ENCODE peak calls at places on chromosomes 11 and 22, in eight cellular contexts. One of them, this sample, is unnamed.

GRCh38 chr11:117226388-117227385 is 5.2 kb downstream of the PCSK7 start:
- DNase-seq in iris pigment epithelial cell: peak
- DNase-seq in DMS153: peak
- DNase-seq in stimulated activated CD8-positive, alpha-beta memory T cell treated with anti-CD3 and anti-CD28 coated beads, Interleukin-4, amount 100 ng/mL, for 1 hour: no peak
- DNase-seq in T-helper 17 cell: no peak
- DNase-seq in GM04503: no peak
- DNase-seq in NCI-H1092 treated with DMSO at 0.1 percent for 48 hours: peak
- DNase-seq in effector CD4-positive, alpha-beta T cell: peak
- DNase-seq in this sample: peak

GRCh38 chr11:66559141-66559861 is 9.1 kb downstream of the CTSF start:
- DNase-seq in stimulated activated CD8-positive, alpha-beta memory T cell treated with anti-CD3 and anti-CD28 coated beads, Interleukin-4, amount 100 ng/mL, for 1 hour: no peak
- DNase-seq in effector CD4-positive, alpha-beta T cell: no peak
- DNase-seq in iris pigment epithelial cell: no peak
- DNase-seq in NCI-H1092 treated with DMSO at 0.1 percent for 48 hours: no peak
- DNase-seq in DMS153: no peak
- DNase-seq in T-helper 17 cell: no peak
- DNase-seq in GM04503: no peak
- DNase-seq in this sample: no peak

GRCh38 chr11:69155302-69156198 is at the start of gene SMIM38:
- DNase-seq in DMS153: no peak
- DNase-seq in NCI-H1092 treated with DMSO at 0.1 percent for 48 hours: no peak
- DNase-seq in stimulated activated CD8-positive, alpha-beta memory T cell treated with anti-CD3 and anti-CD28 coated beads, Interleukin-4, amount 100 ng/mL, for 1 hour: no peak
- DNase-seq in iris pigment epithelial cell: no peak
- DNase-seq in effector CD4-positive, alpha-beta T cell: no peak
- DNase-seq in GM04503: no peak
- DNase-seq in T-helper 17 cell: no peak
- DNase-seq in this sample: no peak

GRCh38 chr11:6437423-6437822 is 3.4 kb downstream of the HPX start:
- DNase-seq in NCI-H1092 treated with DMSO at 0.1 percent for 48 hours: no peak
- DNase-seq in iris pigment epithelial cell: no peak
- DNase-seq in T-helper 17 cell: no peak
- DNase-seq in DMS153: no peak
- DNase-seq in GM04503: no peak
- DNase-seq in effector CD4-positive, alpha-beta T cell: no peak
- DNase-seq in stimulated activated CD8-positive, alpha-beta memory T cell treated with anti-CD3 and anti-CD28 coated beads, Interleukin-4, amount 100 ng/mL, for 1 hour: no peak
- DNase-seq in this sample: no peak

GRCh38 chr11:75802913-75803820 is 11.8 kb upstream of the UVRAG start:
- DNase-seq in stimulated activated CD8-positive, alpha-beta memory T cell treated with anti-CD3 and anti-CD28 coated beads, Interleukin-4, amount 100 ng/mL, for 1 hour: peak
- DNase-seq in iris pigment epithelial cell: peak
- DNase-seq in T-helper 17 cell: peak
- DNase-seq in DMS153: peak
- DNase-seq in effector CD4-positive, alpha-beta T cell: peak
- DNase-seq in GM04503: no peak
- DNase-seq in NCI-H1092 treated with DMSO at 0.1 percent for 48 hours: peak
- DNase-seq in this sample: peak

GRCh38 chr11:118211006-118211405 is 13.8 kb downstream of the JAML start:
- DNase-seq in stimulated activated CD8-positive, alpha-beta memory T cell treated with anti-CD3 and anti-CD28 coated beads, Interleukin-4, amount 100 ng/mL, for 1 hour: no peak
- DNase-seq in NCI-H1092 treated with DMSO at 0.1 percent for 48 hours: no peak
- DNase-seq in iris pigment epithelial cell: no peak
- DNase-seq in DMS153: no peak
- DNase-seq in effector CD4-positive, alpha-beta T cell: no peak
- DNase-seq in GM04503: peak
- DNase-seq in T-helper 17 cell: no peak
- DNase-seq in this sample: peak

GRCh38 chr11:22115470-22116037 is 77.3 kb upstream of the ANO5 start:
- DNase-seq in stimulated activated CD8-positive, alpha-beta memory T cell treated with anti-CD3 and anti-CD28 coated beads, Interleukin-4, amount 100 ng/mL, for 1 hour: no peak
- DNase-seq in NCI-H1092 treated with DMSO at 0.1 percent for 48 hours: no peak
- DNase-seq in T-helper 17 cell: no peak
- DNase-seq in effector CD4-positive, alpha-beta T cell: no peak
- DNase-seq in GM04503: no peak
- DNase-seq in iris pigment epithelial cell: no peak
- DNase-seq in DMS153: peak
- DNase-seq in this sample: no peak

GRCh38 chr11:128310676-128311445 is 276.5 kb downstream of the ETS1 start:
- DNase-seq in NCI-H1092 treated with DMSO at 0.1 percent for 48 hours: no peak
- DNase-seq in effector CD4-positive, alpha-beta T cell: no peak
- DNase-seq in GM04503: no peak
- DNase-seq in stimulated activated CD8-positive, alpha-beta memory T cell treated with anti-CD3 and anti-CD28 coated beads, Interleukin-4, amount 100 ng/mL, for 1 hour: no peak
- DNase-seq in iris pigment epithelial cell: peak
- DNase-seq in T-helper 17 cell: no peak
- DNase-seq in DMS153: no peak
- DNase-seq in this sample: peak

GRCh38 chr11:20089796-20090653 is 70.2 kb downstream of the DBX1 start:
- DNase-seq in effector CD4-positive, alpha-beta T cell: no peak
- DNase-seq in DMS153: peak
- DNase-seq in T-helper 17 cell: no peak
- DNase-seq in stimulated activated CD8-positive, alpha-beta memory T cell treated with anti-CD3 and anti-CD28 coated beads, Interleukin-4, amount 100 ng/mL, for 1 hour: no peak
- DNase-seq in GM04503: no peak
- DNase-seq in NCI-H1092 treated with DMSO at 0.1 percent for 48 hours: peak
- DNase-seq in iris pigment epithelial cell: peak
- DNase-seq in this sample: no peak

GRCh38 chr11:124899376-124900145 is 1.9 kb upstream of the ROBO4 start:
- DNase-seq in GM04503: no peak
- DNase-seq in stimulated activated CD8-positive, alpha-beta memory T cell treated with anti-CD3 and anti-CD28 coated beads, Interleukin-4, amount 100 ng/mL, for 1 hour: no peak
- DNase-seq in DMS153: no peak
- DNase-seq in NCI-H1092 treated with DMSO at 0.1 percent for 48 hours: no peak
- DNase-seq in iris pigment epithelial cell: no peak
- DNase-seq in T-helper 17 cell: no peak
- DNase-seq in effector CD4-positive, alpha-beta T cell: no peak
- DNase-seq in this sample: peak

GRCh38 chr22:46737976-46738641 is at the start of gene CERK:
- DNase-seq in DMS153: peak
- DNase-seq in iris pigment epithelial cell: peak
- DNase-seq in NCI-H1092 treated with DMSO at 0.1 percent for 48 hours: no peak
- DNase-seq in T-helper 17 cell: peak
- DNase-seq in GM04503: no peak
- DNase-seq in effector CD4-positive, alpha-beta T cell: peak
- DNase-seq in stimulated activated CD8-positive, alpha-beta memory T cell treated with anti-CD3 and anti-CD28 coated beads, Interleukin-4, amount 100 ng/mL, for 1 hour: no peak
- DNase-seq in this sample: no peak

GRCh38 chr22:26658671-26659478 is 1.5 kb downstream of the MIAT start:
- DNase-seq in GM04503: peak
- DNase-seq in NCI-H1092 treated with DMSO at 0.1 percent for 48 hours: peak
- DNase-seq in T-helper 17 cell: peak
- DNase-seq in iris pigment epithelial cell: peak
- DNase-seq in effector CD4-positive, alpha-beta T cell: peak
- DNase-seq in stimulated activated CD8-positive, alpha-beta memory T cell treated with anti-CD3 and anti-CD28 coated beads, Interleukin-4, amount 100 ng/mL, for 1 hour: peak
- DNase-seq in DMS153: peak
- DNase-seq in this sample: peak

GRCh38 chr11:102429691-102430090 is 22.9 kb downstream of the TMEM123 start:
- DNase-seq in NCI-H1092 treated with DMSO at 0.1 percent for 48 hours: no peak
- DNase-seq in effector CD4-positive, alpha-beta T cell: no peak
- DNase-seq in GM04503: no peak
- DNase-seq in stimulated activated CD8-positive, alpha-beta memory T cell treated with anti-CD3 and anti-CD28 coated beads, Interleukin-4, amount 100 ng/mL, for 1 hour: no peak
- DNase-seq in T-helper 17 cell: no peak
- DNase-seq in DMS153: peak
- DNase-seq in iris pigment epithelial cell: no peak
- DNase-seq in this sample: no peak

GRCh38 chr22:36249160-36249559 is 3.8 kb upstream of the APOL1 start:
- DNase-seq in stimulated activated CD8-positive, alpha-beta memory T cell treated with anti-CD3 and anti-CD28 coated beads, Interleukin-4, amount 100 ng/mL, for 1 hour: no peak
- DNase-seq in iris pigment epithelial cell: no peak
- DNase-seq in effector CD4-positive, alpha-beta T cell: no peak
- DNase-seq in T-helper 17 cell: no peak
- DNase-seq in DMS153: no peak
- DNase-seq in NCI-H1092 treated with DMSO at 0.1 percent for 48 hours: no peak
- DNase-seq in GM04503: no peak
- DNase-seq in this sample: no peak

GRCh38 chr11:2777396-2777795 is 77.6 kb upstream of the KCNQ1OT1 start:
- DNase-seq in iris pigment epithelial cell: no peak
- DNase-seq in effector CD4-positive, alpha-beta T cell: peak
- DNase-seq in DMS153: no peak
- DNase-seq in stimulated activated CD8-positive, alpha-beta memory T cell treated with anti-CD3 and anti-CD28 coated beads, Interleukin-4, amount 100 ng/mL, for 1 hour: no peak
- DNase-seq in GM04503: no peak
- DNase-seq in NCI-H1092 treated with DMSO at 0.1 percent for 48 hours: no peak
- DNase-seq in T-helper 17 cell: no peak
- DNase-seq in this sample: peak

GRCh38 chr11:132719684-132720083 is 812.6 kb downstream of the OPCML start:
- DNase-seq in DMS153: no peak
- DNase-seq in effector CD4-positive, alpha-beta T cell: no peak
- DNase-seq in T-helper 17 cell: no peak
- DNase-seq in stimulated activated CD8-positive, alpha-beta memory T cell treated with anti-CD3 and anti-CD28 coated beads, Interleukin-4, amount 100 ng/mL, for 1 hour: no peak
- DNase-seq in iris pigment epithelial cell: no peak
- DNase-seq in NCI-H1092 treated with DMSO at 0.1 percent for 48 hours: no peak
- DNase-seq in GM04503: no peak
- DNase-seq in this sample: no peak

GRCh38 chr11:119338318-119338890 is 2.3 kb downstream of the C1QTNF5 start:
- DNase-seq in T-helper 17 cell: peak
- DNase-seq in NCI-H1092 treated with DMSO at 0.1 percent for 48 hours: peak
- DNase-seq in effector CD4-positive, alpha-beta T cell: peak
- DNase-seq in iris pigment epithelial cell: peak
- DNase-seq in DMS153: peak
- DNase-seq in GM04503: no peak
- DNase-seq in stimulated activated CD8-positive, alpha-beta memory T cell treated with anti-CD3 and anti-CD28 coated beads, Interleukin-4, amount 100 ng/mL, for 1 hour: no peak
- DNase-seq in this sample: peak

GRCh38 chr11:132962026-132962425 is 570.3 kb downstream of the OPCML start:
- DNase-seq in T-helper 17 cell: no peak
- DNase-seq in stimulated activated CD8-positive, alpha-beta memory T cell treated with anti-CD3 and anti-CD28 coated beads, Interleukin-4, amount 100 ng/mL, for 1 hour: no peak
- DNase-seq in NCI-H1092 treated with DMSO at 0.1 percent for 48 hours: no peak
- DNase-seq in iris pigment epithelial cell: peak
- DNase-seq in DMS153: no peak
- DNase-seq in GM04503: peak
- DNase-seq in effector CD4-positive, alpha-beta T cell: no peak
- DNase-seq in this sample: peak

GRCh38 chr11:107564877-107565218 is 687 bp downstream of the ALKBH8 start:
- DNase-seq in NCI-H1092 treated with DMSO at 0.1 percent for 48 hours: no peak
- DNase-seq in stimulated activated CD8-positive, alpha-beta memory T cell treated with anti-CD3 and anti-CD28 coated beads, Interleukin-4, amount 100 ng/mL, for 1 hour: no peak
- DNase-seq in effector CD4-positive, alpha-beta T cell: no peak
- DNase-seq in GM04503: no peak
- DNase-seq in DMS153: no peak
- DNase-seq in iris pigment epithelial cell: no peak
- DNase-seq in T-helper 17 cell: no peak
- DNase-seq in this sample: no peak